ENCODE peak calls at places on chromosomes 2 and 18, in eight cellular contexts. W is AG09309, N is heart right ventricle, D is OCI-LY7, V is cardiac muscle cell, C is adrenal gland, J is uterus, G is esophagus squamous epithelium. Z is an unnamed sample.

GRCh38 chr18:80046011-80046410 is 11.8 kb downstream of the RBFA start:
- DNase-seq in W (no peak), G (no peak), D (no peak), V (no peak), C (no peak), J (no peak), N (no peak), Z (no peak)

GRCh38 chr18:26482567-26482966 is 65.8 kb downstream of the KCTD1 start:
- DNase-seq in G (no peak), W (no peak), D (no peak), V (no peak), J (no peak), C (no peak), N (no peak), Z (no peak)

GRCh38 chr2:206989306-206989705 is 50.0 kb downstream of the CPO start:
- DNase-seq in J (no peak), W (no peak), C (peak), G (no peak), V (peak), N (no peak), D (peak), Z (no peak)

GRCh38 chr2:47003641-47004427 is 88.2 kb upstream of the MCFD2 start:
- DNase-seq in V (no peak), G (no peak), C (no peak), W (no peak), N (no peak), D (no peak), J (no peak), Z (no peak)

GRCh38 chr2:64325852-64326577 is 127.9 kb upstream of the LGALSL start:
- DNase-seq in N (no peak), C (no peak), D (peak), G (no peak), W (no peak), V (no peak), J (no peak), Z (no peak)

GRCh38 chr2:120750488-120751210 is 15.0 kb downstream of the GLI2 start:
- DNase-seq in D (no peak), V (no peak), C (no peak), J (no peak), N (no peak), G (no peak), W (no peak), Z (no peak)

GRCh38 chr2:120350801-120351324 is 4.9 kb downstream of the INHBB start:
- DNase-seq in N (no peak), C (no peak), G (no peak), V (no peak), J (no peak), D (no peak), W (no peak), Z (no peak)

GRCh38 chr2:25322313-25322712 is 19.4 kb downstream of the DNMT3A start:
- DNase-seq in N (no peak), G (no peak), W (no peak), C (no peak), D (no peak), V (no peak), J (no peak), Z (no peak)

GRCh38 chr2:233597522-233597921 is 19.9 kb upstream of the UGT1A8 start:
- DNase-seq in W (no peak), V (no peak), D (no peak), J (no peak), G (no peak), C (no peak), N (no peak), Z (no peak)

GRCh38 chr18:3238742-3239141 is 8.9 kb upstream of the MYL12A start:
- DNase-seq in W (no peak), J (no peak), D (no peak), C (no peak), V (no peak), N (no peak), G (no peak), Z (no peak)

GRCh38 chr2:115542331-115542730 is 1099.9 kb downstream of the DPP10 start:
- DNase-seq in J (no peak), G (no peak), N (no peak), C (no peak), D (no peak), W (no peak), V (no peak), Z (no peak)

GRCh38 chr2:100902833-100903405 is 83.0 kb downstream of the NPAS2 start:
- DNase-seq in C (no peak), V (peak), N (no peak), W (peak), G (no peak), D (no peak), J (peak), Z (peak)

GRCh38 chr18:7482342-7482741 is 84.8 kb upstream of the PTPRM start:
- DNase-seq in N (no peak), J (no peak), D (no peak), W (no peak), V (no peak), G (no peak), C (no peak), Z (no peak)

GRCh38 chr2:63614448-63614968 is 25.7 kb downstream of the MDH1 start:
- DNase-seq in W (peak), V (peak), C (no peak), N (no peak), G (no peak), J (no peak), D (no peak), Z (peak)

GRCh38 chr18:79519751-79520472 is 124.2 kb downstream of the NFATC1 start:
- DNase-seq in V (peak), W (no peak), J (no peak), G (no peak), N (peak), C (peak), D (peak), Z (no peak)

GRCh38 chr18:22466608-22467390 is 49.1 kb upstream of the CTAGE1 start:
- DNase-seq in D (no peak), N (peak), J (no peak), V (peak), G (no peak), C (no peak), W (no peak), Z (peak)

GRCh38 chr18:62497171-62497783 is 25.5 kb upstream of the ZCCHC2 start:
- DNase-seq in G (no peak), W (no peak), C (no peak), V (no peak), D (no peak), N (no peak), J (no peak), Z (no peak)

DNA sequence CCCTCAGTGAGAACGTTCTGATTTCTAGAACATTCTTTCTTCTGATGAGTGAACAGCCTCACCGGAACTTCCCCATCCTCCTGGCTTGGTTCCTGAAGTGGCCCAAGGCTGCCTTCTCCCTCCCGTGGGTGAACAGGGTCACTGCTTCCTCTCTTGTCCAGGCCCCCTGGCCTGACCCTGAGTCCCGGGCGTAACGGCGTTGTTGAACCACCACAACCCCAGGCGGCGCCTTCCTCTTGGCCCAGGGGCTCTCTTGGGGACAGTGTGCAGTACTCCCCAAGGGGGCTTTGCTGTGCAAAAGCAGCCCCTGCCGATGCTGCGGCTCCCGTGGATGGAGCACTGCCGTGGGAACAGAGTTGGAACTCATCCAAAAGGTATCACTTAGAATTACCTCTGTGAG is 147.2 kb downstream of the TSN start:
- DNase-seq in J (no peak), N (peak), C (no peak), V (no peak), G (no peak), W (no peak), D (no peak), Z (no peak)
- H3K4me3 ChIP-seq in J (no peak), N (peak), C (no peak), V (no peak), G (no peak), W (no peak), D (no peak), Z (no peak)

GRCh38 chr2:84071050-84071449 is 388.0 kb downstream of the SUCLG1 start:
- DNase-seq in W (no peak), V (no peak), D (no peak), G (no peak), J (no peak), N (no peak), C (no peak), Z (no peak)
- H3K4me3 ChIP-seq in W (no peak), V (no peak), D (no peak), G (no peak), J (no peak), N (no peak), C (no peak), Z (no peak)

DNA sequence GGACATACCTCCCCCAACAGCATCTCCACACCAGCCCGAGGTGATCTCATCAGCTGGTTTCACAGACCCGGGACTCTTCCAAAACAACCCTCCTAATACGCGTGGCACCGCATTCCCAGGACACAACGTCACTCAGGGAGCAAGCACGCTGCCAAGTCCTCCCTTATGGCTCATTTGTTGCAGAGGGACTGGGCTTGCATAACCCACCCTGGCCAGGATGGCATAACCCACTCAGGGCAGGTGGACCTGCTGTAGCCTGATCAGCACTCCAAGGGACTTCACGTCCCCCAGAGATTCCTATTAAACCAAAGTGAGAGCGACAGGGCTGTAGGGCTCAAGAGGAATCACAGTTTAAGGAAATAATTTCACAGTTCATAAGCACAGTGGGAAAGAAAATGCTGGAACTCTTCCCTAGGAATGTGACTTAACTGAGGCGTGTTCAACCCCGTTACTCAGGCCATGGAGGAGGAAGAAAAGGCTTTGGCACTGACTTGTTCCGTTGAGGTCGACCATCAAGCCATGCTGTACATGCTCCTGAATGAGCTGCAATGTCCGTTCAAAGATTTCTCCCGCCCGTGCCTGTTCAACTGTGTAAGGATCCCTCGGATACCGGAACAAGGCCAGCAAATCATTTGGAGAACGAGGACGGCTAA is 91.1 kb downstream of the PXDN start:
- DNase-seq in D (no peak), C (no peak), J (peak), N (peak), G (no peak), V (peak), W (peak), Z (peak)
- H3K4me3 ChIP-seq in D (no peak), C (no peak), J (no peak), N (no peak), G (no peak), V (no peak), W (no peak), Z (no peak)

DNA sequence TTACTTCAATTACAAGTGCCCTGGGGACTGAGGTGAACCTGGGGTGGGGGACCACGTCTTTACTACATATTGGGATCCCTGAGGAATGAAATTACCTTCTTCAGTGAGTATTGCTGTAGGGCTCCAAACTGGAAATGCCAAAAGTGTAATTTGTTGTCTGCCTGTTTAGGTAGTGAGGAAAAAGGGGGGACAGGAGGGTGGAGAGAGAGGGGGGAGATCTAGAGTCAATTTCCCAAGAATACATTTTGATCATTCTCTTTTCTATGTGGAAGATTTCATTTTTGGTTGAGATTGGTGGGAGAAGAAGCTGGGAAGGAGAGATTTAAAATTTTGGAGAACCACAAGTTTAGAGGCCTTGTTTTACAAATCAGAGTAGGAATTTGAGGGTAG is 101.1 kb downstream of the SPTBN1 start:
- DNase-seq in N (no peak), J (no peak), W (no peak), V (no peak), C (no peak), D (no peak), G (no peak), Z (no peak)
- H3K4me3 ChIP-seq in N (peak), J (peak), W (no peak), V (peak), C (peak), D (peak), G (peak), Z (peak)

DNA sequence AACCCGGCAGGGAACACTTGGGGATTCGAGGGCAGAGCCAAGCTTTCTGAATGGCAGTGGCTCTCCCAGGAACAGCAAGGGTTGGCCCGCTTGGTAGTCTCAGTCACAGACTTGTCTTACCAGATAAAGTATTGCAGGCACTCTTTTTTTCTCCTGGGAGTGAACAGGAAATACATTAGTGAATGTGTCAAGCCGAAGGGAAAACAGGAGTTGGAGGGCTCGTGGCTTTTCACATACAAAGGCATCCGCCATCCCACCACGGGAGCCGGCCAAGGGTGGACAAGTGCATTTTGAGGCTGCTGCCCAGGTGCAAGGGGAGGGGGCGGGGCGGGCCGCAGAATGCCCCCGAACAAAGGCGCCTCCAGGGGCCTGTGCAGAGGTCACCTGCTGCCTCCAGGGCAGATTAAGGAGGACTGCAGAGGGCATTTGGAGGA is 163.3 kb upstream of the SIX3 start:
- DNase-seq in D (peak), V (peak), W (no peak), J (no peak), G (no peak), N (no peak), C (no peak), Z (no peak)
- H3K4me3 ChIP-seq in D (peak), V (no peak), W (no peak), J (no peak), G (no peak), N (no peak), C (no peak), Z (no peak)

GRCh38 chr2:136917281-136917680 is 151.9 kb downstream of the THSD7B start:
- DNase-seq in W (no peak), V (no peak), G (no peak), J (no peak), C (no peak), N (no peak), D (no peak), Z (no peak)
- H3K4me3 ChIP-seq in W (no peak), V (no peak), G (no peak), J (no peak), C (no peak), N (no peak), D (no peak), Z (no peak)

DNA sequence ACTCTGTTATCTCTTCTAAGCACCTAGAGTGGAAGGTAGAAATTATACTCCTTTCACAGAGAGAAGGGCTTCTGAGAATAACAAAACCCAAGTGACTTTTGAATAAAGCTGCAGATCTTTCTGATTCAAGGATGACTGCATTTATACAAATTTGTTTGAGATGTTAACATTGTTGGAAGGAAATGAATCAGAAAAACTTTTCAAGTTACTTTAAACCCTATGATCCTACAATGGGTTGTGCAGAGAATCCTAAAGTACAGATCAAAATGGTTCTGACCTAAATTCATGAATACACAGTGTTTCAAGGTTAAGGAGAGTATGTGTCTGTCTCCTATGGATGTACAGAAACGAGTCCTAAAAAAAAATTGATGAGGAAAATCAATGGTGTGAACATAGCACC is 1.8 kb downstream of the RFTN2 start:
- DNase-seq in W (no peak), G (no peak), V (no peak), C (no peak), D (no peak), J (no peak), N (no peak), Z (no peak)
- H3K4me3 ChIP-seq in W (no peak), G (peak), V (peak), C (peak), D (no peak), J (peak), N (peak), Z (peak)

DNA sequence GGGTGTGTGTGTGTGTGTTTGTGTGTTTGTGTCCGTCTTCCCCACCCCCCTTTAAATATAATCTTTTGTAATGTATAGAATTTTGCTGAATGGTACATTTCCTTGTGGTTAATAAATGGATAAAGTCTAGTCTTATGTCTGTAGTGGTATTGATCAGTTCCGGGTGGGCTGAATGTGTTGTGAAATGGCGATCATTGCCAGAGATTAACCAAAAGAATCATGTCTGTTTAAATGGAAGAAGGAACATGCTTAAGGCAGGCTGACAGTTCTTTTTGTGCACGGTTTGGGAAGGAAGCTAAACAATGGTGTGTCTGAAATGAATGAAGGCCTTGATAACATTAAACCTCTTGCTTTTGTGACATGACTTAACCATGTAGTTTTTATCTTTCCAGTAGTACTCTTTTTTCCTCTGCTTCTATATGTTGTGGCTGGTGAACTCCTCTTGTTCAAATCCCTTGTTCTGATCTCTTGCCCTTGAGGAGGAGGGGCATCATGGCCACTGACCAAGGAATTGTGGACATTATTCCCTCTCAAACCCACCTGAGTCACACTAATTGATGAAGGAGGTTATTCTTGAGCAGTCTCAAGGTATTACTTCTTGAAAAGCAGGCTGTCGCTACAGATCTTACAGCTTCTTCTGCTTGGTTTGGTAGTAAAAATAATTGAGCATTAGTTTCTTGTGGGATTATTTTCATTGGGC is 1.7 kb downstream of the ACVR2A start:
- DNase-seq in J (no peak), V (peak), G (no peak), N (no peak), W (no peak), C (no peak), D (no peak), Z (no peak)
- H3K4me3 ChIP-seq in J (peak), V (peak), G (peak), N (peak), W (peak), C (peak), D (peak), Z (peak)